ENCODE peak calls at places on chromosomes 11 and 22, in seven cellular contexts. N is esophagus squamous epithelium, O is body of pancreas, G is WTC11, X is endothelial cell of umbilical vein, B is coronary artery, Q is Calu3. A is an unnamed sample.

GRCh38 chr11:120424970-120425332 is 86.6 kb upstream of the GRIK4 start:
- DNase-seq in N (no peak), O (no peak), G (no peak), X (no peak), B (no peak), Q (no peak), A (no peak)

GRCh38 chr11:71200761-71201160 is 51.6 kb downstream of the SHANK2 start:
- DNase-seq in N (no peak), O (no peak), G (no peak), X (no peak), B (no peak), Q (no peak), A (no peak)

GRCh38 chr11:73107597-73107996 is 34.5 kb downstream of the FCHSD2 start:
- DNase-seq in N (no peak), O (no peak), G (no peak), X (no peak), B (no peak), Q (no peak), A (no peak)

GRCh38 chr11:45180158-45180887 is 33.9 kb downstream of the PRDM11 start:
- DNase-seq in N (no peak), O (peak; percentile 77), G (peak; percentile 63), X (peak; percentile 40), B (no peak), Q (peak; percentile 81), A (peak; percentile 48)

GRCh38 chr22:19325296-19325950 is 33.9 kb upstream of the CLTCL1 start:
- DNase-seq in N (no peak), O (no peak), G (no peak), X (no peak), B (no peak), Q (no peak), A (peak; percentile 34)

GRCh38 chr11:33545941-33546340 is 154.7 kb downstream of the C11orf91 start:
- DNase-seq in N (no peak), O (no peak), G (no peak), X (no peak), B (no peak), Q (no peak), A (no peak)

GRCh38 chr11:26993965-26994446 is at the start of gene FIBIN:
- DNase-seq in N (no peak), O (peak; percentile 15), G (peak; percentile 55), X (no peak), B (peak; percentile 79), Q (no peak), A (peak; percentile 78)

GRCh38 chr11:134759855-134760254 is 347.8 kb upstream of the B3GAT1 start:
- DNase-seq in N (no peak), O (no peak), G (no peak), X (no peak), B (peak; percentile 60), Q (no peak), A (no peak)

GRCh38 chr22:17695986-17696385 is 57.4 kb downstream of the BCL2L13 start:
- DNase-seq in N (no peak), O (no peak), G (no peak), X (no peak), B (no peak), Q (no peak), A (no peak)

GRCh38 chr11:35274909-35275807 is 136.2 kb downstream of the CD44 start:
- DNase-seq in N (no peak), O (peak; percentile 95), G (no peak), X (no peak), B (no peak), Q (peak; percentile 66), A (peak; percentile 66)

GRCh38 chr22:42963231-42963595 is 51.7 kb downstream of the PACSIN2 start:
- DNase-seq in N (no peak), O (no peak), G (no peak), X (no peak), B (no peak), Q (no peak), A (no peak)

GRCh38 chr22:42925598-42925997 is 68.5 kb upstream of the ARFGAP3 start:
- DNase-seq in N (no peak), O (no peak), G (no peak), X (no peak), B (no peak), Q (no peak), A (no peak)

GRCh38 chr11:124277809-124278208 is 21.6 kb downstream of the OR8G5 start:
- DNase-seq in N (no peak), O (no peak), G (no peak), X (no peak), B (no peak), Q (no peak), A (peak; percentile 12)
- TF ChIP-seq CTCF in N (no peak), O (no peak), G (no peak), X (peak; percentile 2), B (no peak), Q (no peak), A (no peak)

GRCh38 chr22:29206372-29207230 is 905 bp downstream of the EMID1 start:
- DNase-seq in N (no peak), O (no peak), G (no peak), X (no peak), B (no peak), Q (no peak), A (no peak)
- TF ChIP-seq CTCF in N (no peak), O (no peak), G (no peak), X (no peak), B (no peak), Q (no peak), A (no peak)

DNA sequence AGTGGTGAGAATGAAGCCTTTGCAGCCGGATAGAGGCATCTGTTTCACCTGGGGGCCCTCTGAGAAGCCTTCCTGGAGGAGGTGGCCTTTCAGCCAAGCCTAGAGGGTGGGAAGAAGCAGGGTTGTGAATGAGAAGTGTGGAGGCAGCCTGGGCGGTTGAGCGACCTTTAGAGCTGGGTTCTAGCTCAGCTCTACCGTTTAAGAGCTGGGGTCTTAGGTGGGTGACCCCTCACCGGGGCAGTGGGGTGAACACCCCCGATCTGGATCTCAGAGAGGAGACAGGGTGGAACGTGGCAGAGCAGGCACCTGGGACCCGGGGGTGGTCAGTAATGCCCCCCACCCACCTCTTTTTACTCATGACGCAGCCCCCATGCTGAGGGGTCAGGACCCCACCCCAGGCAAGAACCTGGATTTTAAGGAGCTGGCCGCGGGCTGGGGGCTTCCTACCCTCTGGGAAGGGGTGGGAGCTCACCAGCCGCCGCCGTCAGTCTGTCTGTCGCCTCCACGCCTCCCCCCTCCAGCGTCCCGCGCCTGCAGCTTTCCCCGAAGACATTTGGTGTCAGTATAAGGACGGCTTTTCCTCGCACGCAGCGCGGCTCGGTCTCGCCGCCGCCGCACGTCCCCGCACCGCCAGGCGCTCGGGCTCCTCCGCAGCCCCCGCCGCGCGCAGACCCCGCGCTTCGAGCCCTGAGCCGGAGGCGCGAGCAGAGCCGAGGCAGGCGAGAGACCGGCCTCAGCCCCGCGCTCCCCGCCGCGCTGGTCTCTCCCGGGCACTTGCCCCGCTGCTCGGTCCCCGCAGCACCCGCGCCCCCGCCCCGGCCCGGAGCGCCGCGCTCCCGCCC is 13.4 kb upstream of the CACNA1I start:
- DNase-seq in N (no peak), O (no peak), G (no peak), X (no peak), B (no peak), Q (peak; percentile 47), A (no peak)
- TF ChIP-seq CTCF in N (no peak), O (no peak), G (no peak), X (no peak), B (no peak), Q (no peak), A (no peak)

DNA sequence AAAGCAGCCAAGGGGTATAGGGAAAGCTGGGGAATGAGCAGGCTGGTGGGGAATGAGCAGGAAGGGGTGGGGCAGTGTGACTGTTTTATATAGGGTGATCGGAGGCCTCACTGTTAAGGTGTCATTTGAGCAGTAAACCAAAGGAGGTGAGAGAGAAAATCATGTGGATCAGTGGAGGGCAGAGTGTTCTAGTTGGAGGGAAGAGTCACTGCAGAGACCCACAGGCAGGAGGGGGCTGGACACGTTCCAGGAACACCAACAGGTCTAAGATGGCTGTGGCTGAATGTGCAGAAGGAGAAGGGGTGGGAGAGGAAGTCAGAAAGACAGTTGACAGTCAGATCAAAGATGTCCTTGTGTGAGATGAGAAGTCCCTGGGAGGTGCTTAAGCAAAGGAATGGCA is 103.8 kb downstream of the ENTHD1 start:
- DNase-seq in N (no peak), O (no peak), G (no peak), X (no peak), B (no peak), Q (no peak), A (no peak)
- TF ChIP-seq CTCF in N (no peak), O (no peak), G (no peak), X (no peak), B (no peak), Q (no peak), A (no peak)

GRCh38 chr11:75526192-75526541 is 426 bp upstream of the GDPD5 start:
- DNase-seq in N (no peak), O (no peak), G (no peak), X (no peak), B (no peak), Q (no peak), A (no peak)

GRCh38 chr11:75524576-75525432 is 937 bp downstream of the GDPD5 start:
- DNase-seq in N (no peak), O (peak; percentile 27), G (peak; percentile 59), X (peak; percentile 23), B (no peak), Q (no peak), A (no peak)

GRCh38 chr11:75523811-75524401 is 1.8 kb downstream of the GDPD5 start:
- DNase-seq in N (no peak), O (peak; percentile 78), G (no peak), X (no peak), B (no peak), Q (no peak), A (no peak)

GRCh38 chr11:75527130-75527529 is 1.4 kb upstream of the GDPD5 start:
- DNase-seq in N (no peak), O (no peak), G (no peak), X (no peak), B (no peak), Q (no peak), A (no peak)

GRCh38 chr11:75525433-75526191 is at the start of gene GDPD5:
- DNase-seq in N (peak; percentile 29), O (peak; percentile 84), G (peak; percentile 85), X (peak; percentile 79), B (peak; percentile 89), Q (peak; percentile 84), A (peak; percentile 70)
- TF ChIP-seq CTCF in N (peak; percentile 46), O (peak; percentile 27), G (no peak), X (peak; percentile 59), B (peak; percentile 43), Q (peak; percentile 34), A (peak; percentile 47)

GRCh38 chr22:31080848-31081649 is at the start of gene SMTN:
- DNase-seq in N (no peak), O (peak; percentile 97), G (peak; percentile 95), X (peak; percentile 96), B (peak; percentile 96), Q (peak; percentile 96), A (peak; percentile 93)
- TF ChIP-seq CTCF in N (no peak), O (peak; percentile 5), G (no peak), X (no peak), B (no peak), Q (no peak), A (no peak)

A was measured in MCF 10A.